ENCODE peak calls at places on chromosomes 16 and 17, in six cellular contexts. One of them, this sample, is unnamed.

GRCh38 chr17:180380-181212 is 854 bp downstream of the DOC2B start:
- DNase-seq in AG04450: no peak
- DNase-seq in IMR-90: no peak
- DNase-seq in stimulated activated CD8-positive, alpha-beta memory T cell treated with anti-CD3 and anti-CD28 coated beads, Interleukin-7, amount 100 ng/mL, for 1 hour: no peak
- DNase-seq in substantia nigra: no peak
- DNase-seq in AG09319: no peak
- DNase-seq in this sample: no peak

GRCh38 chr16:626787-627457 is 3.9 kb upstream of the WFIKKN1 start:
- DNase-seq in AG04450: peak
- DNase-seq in IMR-90: peak
- DNase-seq in stimulated activated CD8-positive, alpha-beta memory T cell treated with anti-CD3 and anti-CD28 coated beads, Interleukin-7, amount 100 ng/mL, for 1 hour: no peak
- DNase-seq in substantia nigra: no peak
- DNase-seq in AG09319: peak
- DNase-seq in this sample: no peak

GRCh38 chr17:40084477-40084876 is 15.9 kb downstream of the NR1D1 start:
- DNase-seq in AG04450: no peak
- DNase-seq in IMR-90: no peak
- DNase-seq in stimulated activated CD8-positive, alpha-beta memory T cell treated with anti-CD3 and anti-CD28 coated beads, Interleukin-7, amount 100 ng/mL, for 1 hour: no peak
- DNase-seq in substantia nigra: no peak
- DNase-seq in AG09319: no peak
- DNase-seq in this sample: no peak

GRCh38 chr17:50195196-50195865 is 6.1 kb downstream of the COL1A1 start:
- DNase-seq in AG04450: no peak
- DNase-seq in IMR-90: peak
- DNase-seq in stimulated activated CD8-positive, alpha-beta memory T cell treated with anti-CD3 and anti-CD28 coated beads, Interleukin-7, amount 100 ng/mL, for 1 hour: no peak
- DNase-seq in substantia nigra: no peak
- DNase-seq in AG09319: no peak
- DNase-seq in this sample: no peak

GRCh38 chr17:66301864-66302741 is at the start of gene PRKCA:
- DNase-seq in AG04450: no peak
- DNase-seq in IMR-90: peak
- DNase-seq in stimulated activated CD8-positive, alpha-beta memory T cell treated with anti-CD3 and anti-CD28 coated beads, Interleukin-7, amount 100 ng/mL, for 1 hour: peak
- DNase-seq in substantia nigra: peak
- DNase-seq in AG09319: peak
- DNase-seq in this sample: peak

GRCh38 chr16:46884513-46885293 is 541 bp downstream of the GPT2 start:
- DNase-seq in AG04450: no peak
- DNase-seq in IMR-90: peak
- DNase-seq in stimulated activated CD8-positive, alpha-beta memory T cell treated with anti-CD3 and anti-CD28 coated beads, Interleukin-7, amount 100 ng/mL, for 1 hour: no peak
- DNase-seq in substantia nigra: no peak
- DNase-seq in AG09319: no peak
- DNase-seq in this sample: no peak

GRCh38 chr17:7263071-7263800 is 958 bp upstream of the CLDN7 start:
- DNase-seq in AG04450: no peak
- DNase-seq in IMR-90: no peak
- DNase-seq in stimulated activated CD8-positive, alpha-beta memory T cell treated with anti-CD3 and anti-CD28 coated beads, Interleukin-7, amount 100 ng/mL, for 1 hour: no peak
- DNase-seq in substantia nigra: no peak
- DNase-seq in AG09319: no peak
- DNase-seq in this sample: no peak

GRCh38 chr16:84922351-84923135 is 88.8 kb downstream of the ZDHHC7 start:
- DNase-seq in AG04450: no peak
- DNase-seq in IMR-90: peak
- DNase-seq in stimulated activated CD8-positive, alpha-beta memory T cell treated with anti-CD3 and anti-CD28 coated beads, Interleukin-7, amount 100 ng/mL, for 1 hour: no peak
- DNase-seq in substantia nigra: peak
- DNase-seq in AG09319: no peak
- DNase-seq in this sample: peak

GRCh38 chr16:72404299-72404698 is 232.3 kb upstream of the PMFBP1 start:
- DNase-seq in AG04450: no peak
- DNase-seq in IMR-90: peak
- DNase-seq in stimulated activated CD8-positive, alpha-beta memory T cell treated with anti-CD3 and anti-CD28 coated beads, Interleukin-7, amount 100 ng/mL, for 1 hour: no peak
- DNase-seq in substantia nigra: no peak
- DNase-seq in AG09319: no peak
- DNase-seq in this sample: no peak

GRCh38 chr16:80273635-80274538 is 266.9 kb upstream of the DYNLRB2 start:
- DNase-seq in AG04450: peak
- DNase-seq in IMR-90: peak
- DNase-seq in stimulated activated CD8-positive, alpha-beta memory T cell treated with anti-CD3 and anti-CD28 coated beads, Interleukin-7, amount 100 ng/mL, for 1 hour: no peak
- DNase-seq in substantia nigra: no peak
- DNase-seq in AG09319: peak
- DNase-seq in this sample: no peak

GRCh38 chr17:12627776-12628491 is 37.8 kb upstream of the MYOCD start:
- DNase-seq in AG04450: no peak
- DNase-seq in IMR-90: peak
- DNase-seq in stimulated activated CD8-positive, alpha-beta memory T cell treated with anti-CD3 and anti-CD28 coated beads, Interleukin-7, amount 100 ng/mL, for 1 hour: no peak
- DNase-seq in substantia nigra: no peak
- DNase-seq in AG09319: no peak
- DNase-seq in this sample: no peak

GRCh38 chr17:13410874-13411273 is 190.9 kb downstream of the HS3ST3A1 start:
- DNase-seq in AG04450: no peak
- DNase-seq in IMR-90: peak
- DNase-seq in stimulated activated CD8-positive, alpha-beta memory T cell treated with anti-CD3 and anti-CD28 coated beads, Interleukin-7, amount 100 ng/mL, for 1 hour: no peak
- DNase-seq in substantia nigra: no peak
- DNase-seq in AG09319: no peak
- DNase-seq in this sample: no peak

GRCh38 chr16:21197621-21198020 is 13.8 kb downstream of the ZP2 start:
- DNase-seq in AG04450: no peak
- DNase-seq in IMR-90: no peak
- DNase-seq in stimulated activated CD8-positive, alpha-beta memory T cell treated with anti-CD3 and anti-CD28 coated beads, Interleukin-7, amount 100 ng/mL, for 1 hour: no peak
- DNase-seq in substantia nigra: no peak
- DNase-seq in AG09319: no peak
- DNase-seq in this sample: no peak

GRCh38 chr16:48123104-48123788 is 32.5 kb downstream of the ABCC12 start:
- DNase-seq in AG04450: peak
- DNase-seq in IMR-90: peak
- DNase-seq in stimulated activated CD8-positive, alpha-beta memory T cell treated with anti-CD3 and anti-CD28 coated beads, Interleukin-7, amount 100 ng/mL, for 1 hour: no peak
- DNase-seq in substantia nigra: no peak
- DNase-seq in AG09319: peak
- DNase-seq in this sample: no peak

GRCh38 chr17:57782642-57783337 is 37.7 kb upstream of the CCDC182 start:
- DNase-seq in AG04450: no peak
- DNase-seq in IMR-90: no peak
- DNase-seq in stimulated activated CD8-positive, alpha-beta memory T cell treated with anti-CD3 and anti-CD28 coated beads, Interleukin-7, amount 100 ng/mL, for 1 hour: no peak
- DNase-seq in substantia nigra: no peak
- DNase-seq in AG09319: no peak
- DNase-seq in this sample: no peak